ENCODE peak calls at places on chromosome 1, in seven cellular contexts. B is psoas muscle, J is IMR-90, T is left ventricle myocardium inferior, Z is left lung, G is endodermal cell, I is esophagus squamous epithelium. V is an unnamed sample.
A peak's percentile ranks its signal among the peaks of the same experiment; 100 is the strongest.

GRCh38 chr1:110533230-110533629 is 14.3 kb upstream of the KCNA10 start:
- DNase-seq in B (no peak), J (no peak), T (no peak), Z (no peak), G (no peak), I (no peak), V (no peak)

GRCh38 chr1:241518447-241519307 is 878 bp downstream of the FH start:
- DNase-seq in B (no peak), J (peak; percentile 25), T (no peak), Z (peak; percentile 88), G (no peak), I (no peak), V (peak; percentile 89)

GRCh38 chr1:21332691-21333449 is 42.6 kb upstream of the ECE1 start:
- DNase-seq in B (no peak), J (no peak), T (no peak), Z (no peak), G (no peak), I (no peak), V (no peak)

GRCh38 chr1:91791103-91791502 is 94.8 kb downstream of the TGFBR3 start:
- DNase-seq in B (no peak), J (no peak), T (no peak), Z (no peak), G (peak; percentile 78), I (no peak), V (no peak)

GRCh38 chr1:198936371-198937083 is 297.7 kb downstream of the PTPRC start:
- DNase-seq in B (no peak), J (peak; percentile 36), T (no peak), Z (no peak), G (no peak), I (no peak), V (no peak)

GRCh38 chr1:212045981-212046380 is 10.4 kb downstream of the DTL start:
- DNase-seq in B (no peak), J (peak; percentile 40), T (no peak), Z (no peak), G (no peak), I (no peak), V (no peak)

GRCh38 chr1:101188311-101188710 is 48.5 kb upstream of the S1PR1 start:
- DNase-seq in B (no peak), J (peak; percentile 65), T (no peak), Z (no peak), G (no peak), I (no peak), V (no peak)

GRCh38 chr1:13869172-13869797 is 169.3 kb downstream of the PRDM2 start:
- DNase-seq in B (no peak), J (no peak), T (no peak), Z (no peak), G (no peak), I (no peak), V (no peak)

GRCh38 chr1:181396171-181396670 is 87.1 kb upstream of the CACNA1E start:
- DNase-seq in B (no peak), J (no peak), T (no peak), Z (no peak), G (no peak), I (no peak), V (peak; percentile 38)

GRCh38 chr1:228308628-228309547 is 97.7 kb downstream of the TRIM11 start:
- DNase-seq in B (peak; percentile 53), J (no peak), T (no peak), Z (peak; percentile 53), G (peak; percentile 68), I (no peak), V (no peak)

GRCh38 chr1:117210831-117211261 is at the start of gene VTCN1:
- DNase-seq in B (no peak), J (no peak), T (no peak), Z (peak; percentile 81), G (no peak), I (no peak), V (no peak)

GRCh38 chr1:40782371-40782956 is 1.1 kb upstream of the KCNQ4 start:
- DNase-seq in B (peak; percentile 67), J (no peak), T (peak; percentile 42), Z (no peak), G (peak; percentile 80), I (no peak), V (peak; percentile 78)

GRCh38 chr1:17488977-17489739 is 49.7 kb upstream of the RCC2 start:
- DNase-seq in B (no peak), J (peak; percentile 15), T (no peak), Z (no peak), G (no peak), I (no peak), V (no peak)

GRCh38 chr1:21175670-21176581 is 771 bp downstream of the EIF4G3 start:
- DNase-seq in B (peak; percentile 70), J (no peak), T (peak; percentile 36), Z (peak; percentile 88), G (peak; percentile 67), I (no peak), V (no peak)

DNA sequence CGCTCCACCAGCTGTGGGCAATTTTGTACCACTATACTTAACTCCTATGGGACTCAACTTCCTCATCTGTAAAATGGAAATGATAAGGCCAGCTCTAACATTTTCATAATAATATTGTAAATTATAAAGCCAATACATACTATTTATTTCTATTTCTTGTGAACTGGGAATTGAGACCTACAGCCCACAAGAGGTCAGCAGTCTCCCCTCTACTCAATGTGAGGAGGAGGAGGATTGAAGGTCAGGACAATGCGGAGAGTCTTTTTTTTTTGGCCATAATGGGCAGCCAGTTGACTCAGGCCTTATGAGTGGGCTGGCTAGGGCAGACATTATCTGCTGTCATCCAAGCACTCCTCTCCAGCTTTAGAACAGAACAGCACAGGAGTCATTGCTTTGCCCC is 90.5 kb downstream of the NUF2 start:
- DNase-seq in B (no peak), J (no peak), T (no peak), Z (no peak), G (no peak), I (no peak), V (no peak)
- TF ChIP-seq CTCF in B (no peak), J (no peak), T (no peak), Z (no peak), G (peak; percentile 72), I (no peak), V (no peak)

DNA sequence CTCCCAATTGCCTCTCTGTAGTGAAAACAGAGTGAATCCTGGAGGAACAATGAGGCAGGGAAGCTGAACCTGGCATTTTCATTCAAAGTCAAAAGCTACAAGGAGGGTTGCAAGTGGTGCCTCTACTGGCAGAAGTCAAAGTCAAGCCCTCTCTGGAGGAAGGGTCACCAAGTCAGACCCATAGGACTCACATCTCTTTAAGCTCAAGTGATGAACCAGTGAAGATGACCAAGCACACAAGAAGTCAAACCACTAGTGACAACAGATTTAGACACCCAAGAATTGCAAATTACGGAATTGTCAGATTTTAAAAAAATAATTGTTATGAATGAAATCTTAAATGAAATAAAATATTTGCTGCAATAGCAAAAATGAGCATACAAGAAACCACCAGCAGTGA is 81.1 kb upstream of the ATP1B1 start:
- DNase-seq in B (no peak), J (no peak), T (no peak), Z (no peak), G (no peak), I (no peak), V (no peak)
- TF ChIP-seq CTCF in B (no peak), J (no peak), T (no peak), Z (no peak), G (no peak), I (no peak), V (no peak)

GRCh38 chr1:8681911-8682310 is 135.5 kb downstream of the RERE start:
- DNase-seq in B (no peak), J (no peak), T (no peak), Z (no peak), G (no peak), I (no peak), V (no peak)
- TF ChIP-seq CTCF in B (no peak), J (no peak), T (no peak), Z (no peak), G (no peak), I (no peak), V (no peak)

GRCh38 chr1:2514863-2515762 is 11.3 kb downstream of the PANK4 start:
- DNase-seq in B (no peak), J (no peak), T (no peak), Z (no peak), G (no peak), I (no peak), V (no peak)
- TF ChIP-seq CTCF in B (no peak), J (peak; percentile 11), T (no peak), Z (no peak), G (peak; percentile 62), I (no peak), V (peak; percentile 36)

DNA sequence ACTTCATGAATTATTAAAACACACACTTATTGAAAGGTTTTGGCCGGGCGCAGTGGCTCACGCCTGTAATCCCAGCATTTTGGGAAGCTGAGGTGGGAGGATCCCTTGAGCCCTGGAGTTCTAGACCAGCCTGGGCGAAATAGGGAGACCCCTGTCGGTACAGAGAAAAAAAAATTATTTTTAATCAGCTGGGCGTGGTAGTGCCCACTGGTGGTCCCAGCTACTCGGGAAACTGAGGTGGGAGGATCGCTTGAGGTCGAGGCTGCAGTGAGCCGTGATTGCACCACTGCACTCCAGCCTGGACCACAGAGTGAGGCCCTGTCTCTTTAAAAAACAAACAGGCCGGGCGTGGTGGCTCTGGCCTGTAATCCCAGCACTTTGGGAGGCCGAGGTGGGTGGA is 1.7 kb downstream of the GABPB2 start:
- DNase-seq in B (no peak), J (no peak), T (no peak), Z (no peak), G (no peak), I (no peak), V (peak; percentile 52)
- TF ChIP-seq CTCF in B (no peak), J (no peak), T (no peak), Z (no peak), G (peak; percentile 42), I (no peak), V (no peak)

GRCh38 chr1:193614817-193615216 is 428.4 kb upstream of the B3GALT2 start:
- DNase-seq in B (no peak), J (peak; percentile 79), T (no peak), Z (no peak), G (no peak), I (no peak), V (no peak)
- TF ChIP-seq CTCF in B (no peak), J (no peak), T (no peak), Z (no peak), G (no peak), I (no peak), V (no peak)

V was measured in chondrocyte.